ENCODE peak calls at places on chromosome 1, in nine cellular contexts. F is GM03348; A is activated naive CD4-positive, alpha-beta T cell; W is NCI-H187; J is hepatocyte; X is AG08396; G is activated naive CD8-positive, alpha-beta T cell treated with anti-CD3 and anti-CD28 coated beads, Interleukin-2, amount 50 U/mL, for 24 hours; K is activated T-cell treated with anti-CD3 and anti-CD28 coated beads for 4 hours; B is iPS-NIHi11. E is an unnamed sample.

GRCh38 chr1:212557739-212558664 is 50.6 kb upstream of the ATF3 start:
- DNase-seq in G (no peak), J (peak; percentile 70), A (no peak), B (peak; percentile 73), K (no peak), W (no peak), X (peak; percentile 57), F (peak; percentile 63), E (peak; percentile 50)

GRCh38 chr1:211420845-211421454 is 71.0 kb downstream of the RD3 start:
- DNase-seq in W (no peak), X (no peak), B (no peak), F (peak; percentile 25), J (no peak), A (no peak), G (no peak), K (no peak), E (no peak)

GRCh38 chr1:52633291-52633754 is 355 bp downstream of the SHISAL2A start:
- DNase-seq in A (no peak), X (no peak), F (no peak), W (no peak), G (peak; percentile 42), J (peak; percentile 22), B (no peak), K (peak; percentile 14), E (no peak)

GRCh38 chr1:232226197-232226681 is 403.7 kb downstream of the SIPA1L2 start:
- DNase-seq in G (peak; percentile 3), X (peak; percentile 6), K (no peak), A (no peak), J (no peak), F (peak; percentile 15), W (no peak), B (peak; percentile 35), E (no peak)

GRCh38 chr1:198775606-198776005 is 136.8 kb downstream of the PTPRC start:
- DNase-seq in J (no peak), G (no peak), F (no peak), W (no peak), K (no peak), B (no peak), A (no peak), X (no peak), E (no peak)

GRCh38 chr1:8970870-8971337 is 25.2 kb downstream of the CA6 start:
- DNase-seq in B (no peak), W (no peak), G (peak; percentile 61), J (no peak), F (no peak), K (no peak), X (no peak), A (no peak), E (no peak)

GRCh38 chr1:214427871-214428277 is 123.5 kb downstream of the PTPN14 start:
- DNase-seq in J (no peak), F (peak; percentile 59), A (no peak), K (peak; percentile 7), G (peak; percentile 60), W (no peak), X (peak; percentile 48), B (no peak), E (no peak)

GRCh38 chr1:57824535-57824934 is 400.7 kb upstream of the DAB1 start:
- DNase-seq in X (no peak), J (no peak), K (no peak), W (no peak), B (no peak), A (no peak), F (no peak), G (no peak), E (no peak)

GRCh38 chr1:39104158-39105060 is 78.3 kb downstream of the NDUFS5 start:
- DNase-seq in J (peak; percentile 60), F (no peak), A (no peak), G (no peak), W (no peak), K (no peak), X (peak; percentile 49), B (no peak), E (no peak)

GRCh38 chr1:33296082-33296458 is 24.8 kb downstream of the A3GALT2 start:
- DNase-seq in G (no peak), X (no peak), W (no peak), B (no peak), K (no peak), F (no peak), J (no peak), A (no peak), E (no peak)

GRCh38 chr1:25952851-25953401 is 44.9 kb downstream of the PAFAH2 start:
- DNase-seq in A (no peak), F (peak; percentile 58), G (no peak), J (no peak), K (no peak), B (no peak), W (no peak), X (peak; percentile 26), E (no peak)

GRCh38 chr1:230464618-230465017 is 38.5 kb upstream of the PGBD5 start:
- DNase-seq in W (no peak), J (no peak), X (no peak), K (no peak), A (no peak), B (no peak), F (no peak), G (no peak), E (no peak)